ENCODE peak calls at places on chromosome 9, in eight cellular contexts. L, C, N, K, A, F, E and J are unnamed samples.

GRCh38 chr9:6761306-6761705 is 3.5 kb downstream of the KDM4C start:
- DNase-seq in L (no peak), C (no peak), N (peak; percentile 16), K (no peak), A (no peak), F (no peak), E (no peak), J (no peak)

GRCh38 chr9:81522721-81523551 is 166.4 kb downstream of the TLE1 start:
- DNase-seq in L (no peak), C (peak; percentile 78), N (peak; percentile 56), K (no peak), A (peak; percentile 81), F (peak; percentile 68), E (no peak), J (peak; percentile 32)

GRCh38 chr9:108511200-108511756 is 344.5 kb downstream of the ACTL7B start:
- DNase-seq in L (no peak), C (peak; percentile 89), N (no peak), K (no peak), A (peak; percentile 79), F (no peak), E (no peak), J (no peak)

GRCh38 chr9:32828861-32829260 is 45.5 kb downstream of the TMEM215 start:
- DNase-seq in L (no peak), C (no peak), N (no peak), K (no peak), A (no peak), F (no peak), E (no peak), J (no peak)

GRCh38 chr9:82124090-82124489 is 135.5 kb downstream of the SPATA31D1 start:
- DNase-seq in L (no peak), C (peak; percentile 81), N (no peak), K (no peak), A (peak; percentile 50), F (no peak), E (no peak), J (no peak)

GRCh38 chr9:133122167-133122550 is 1.1 kb upstream of the RALGDS start:
- DNase-seq in L (no peak), C (no peak), N (no peak), K (no peak), A (no peak), F (no peak), E (no peak), J (no peak)

GRCh38 chr9:126429190-126429589 is 102.6 kb downstream of the MVB12B start:
- DNase-seq in L (no peak), C (no peak), N (no peak), K (no peak), A (no peak), F (no peak), E (peak; percentile 10), J (no peak)

GRCh38 chr9:121133104-121133816 is 58.5 kb downstream of the CNTRL start:
- DNase-seq in L (no peak), C (no peak), N (peak; percentile 82), K (peak; percentile 65), A (no peak), F (peak; percentile 4), E (no peak), J (no peak)

GRCh38 chr9:124652203-124652992 is 118.7 kb downstream of the NR6A1 start:
- DNase-seq in L (no peak), C (peak; percentile 96), N (peak; percentile 19), K (peak; percentile 71), A (peak; percentile 68), F (peak; percentile 75), E (no peak), J (no peak)

GRCh38 chr9:127664678-127665507 is 41.9 kb upstream of the CFAP157 start:
- DNase-seq in L (no peak), C (peak; percentile 79), N (no peak), K (no peak), A (peak; percentile 3), F (no peak), E (no peak), J (no peak)

GRCh38 chr9:97703437-97704326 is 6.5 kb upstream of the XPA start:
- DNase-seq in L (peak; percentile 51), C (peak; percentile 94), N (peak; percentile 50), K (no peak), A (peak; percentile 87), F (peak; percentile 70), E (no peak), J (no peak)

GRCh38 chr9:101242651-101243050 is 142.2 kb downstream of the BAAT start:
- DNase-seq in L (no peak), C (no peak), N (no peak), K (no peak), A (no peak), F (no peak), E (no peak), J (no peak)

GRCh38 chr9:69678843-69679538 is 6.8 kb upstream of the APBA1 start:
- DNase-seq in L (no peak), C (no peak), N (no peak), K (no peak), A (no peak), F (no peak), E (no peak), J (peak; percentile 58)

GRCh38 chr9:21778300-21778699 is 24.1 kb upstream of the MTAP start:
- DNase-seq in L (no peak), C (peak; percentile 74), N (no peak), K (no peak), A (peak; percentile 75), F (no peak), E (no peak), J (no peak)

GRCh38 chr9:124800306-124801259 is 23.6 kb downstream of the OLFML2A start:
- DNase-seq in L (no peak), C (no peak), N (peak; percentile 46), K (no peak), A (peak; percentile 84), F (no peak), E (no peak), J (peak; percentile 2)

DNA sequence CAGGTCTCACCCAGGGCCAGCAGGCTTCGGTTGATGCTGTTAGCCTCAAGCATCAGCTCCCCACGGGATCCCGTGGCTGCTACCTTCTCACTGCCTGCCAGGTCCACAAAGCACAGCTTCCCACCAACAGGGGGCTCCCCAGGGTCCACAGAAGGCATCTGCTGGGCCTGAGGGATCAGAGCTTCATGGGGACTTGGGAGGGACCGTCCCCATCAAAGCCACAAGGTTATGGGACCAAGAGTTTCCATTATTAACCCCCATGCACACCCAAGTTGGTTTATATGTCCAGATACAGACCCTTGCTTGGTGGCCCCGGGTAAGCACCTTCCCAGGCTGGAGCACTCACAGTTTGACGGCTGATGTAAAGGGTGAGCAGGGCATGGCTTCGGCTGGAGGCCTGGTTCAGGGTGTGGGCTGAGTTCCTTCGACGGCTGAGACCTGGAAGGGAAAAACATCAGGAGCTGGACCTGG is 3.0 kb downstream of the KIF12 start:
- DNase-seq in L (no peak), C (no peak), N (no peak), K (no peak), A (no peak), F (no peak), E (no peak), J (no peak)
- TF ChIP-seq CTCF in L (peak; percentile 9), C (no peak), N (no peak), K (no peak), A (peak; percentile 9), F (no peak), E (peak; percentile 49), J (no peak)

GRCh38 chr9:75591972-75592371 is 298.5 kb upstream of the PCSK5 start:
- DNase-seq in L (no peak), C (no peak), N (no peak), K (no peak), A (no peak), F (no peak), E (no peak), J (no peak)

GRCh38 chr9:75593920-75594319 is 296.6 kb upstream of the PCSK5 start:
- DNase-seq in L (no peak), C (no peak), N (no peak), K (no peak), A (no peak), F (no peak), E (no peak), J (no peak)

GRCh38 chr9:75582870-75583269 is 307.6 kb upstream of the PCSK5 start:
- DNase-seq in L (no peak), C (no peak), N (no peak), K (no peak), A (no peak), F (no peak), E (no peak), J (no peak)

GRCh38 chr9:75589497-75589896 is 301.0 kb upstream of the PCSK5 start:
- DNase-seq in L (no peak), C (no peak), N (no peak), K (no peak), A (no peak), F (no peak), E (no peak), J (no peak)

DNA sequence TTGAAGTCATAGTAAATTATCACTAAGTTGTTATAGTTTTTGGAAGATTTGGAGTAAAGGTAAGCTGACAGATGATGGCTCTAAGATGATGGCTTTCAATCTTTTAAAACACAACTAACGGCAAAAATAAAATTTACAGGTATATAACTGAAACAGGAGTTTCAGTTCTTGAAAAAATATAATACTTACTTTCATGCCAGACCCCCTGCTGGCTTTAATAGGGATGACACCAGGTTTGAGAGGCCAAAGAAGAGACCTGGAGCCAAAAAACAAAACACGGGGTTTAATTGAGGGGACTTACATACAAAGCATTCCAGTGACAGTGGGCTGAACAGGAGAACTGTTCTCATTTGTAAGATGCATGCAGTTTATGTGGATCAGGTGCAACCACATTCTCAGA is 301.7 kb upstream of the PCSK5 start:
- DNase-seq in L (no peak), C (no peak), N (no peak), K (no peak), A (no peak), F (peak; percentile 2), E (no peak), J (no peak)
- TF ChIP-seq CTCF in L (no peak), C (no peak), N (no peak), K (peak; percentile 27), A (peak; percentile 16), F (no peak), E (peak; percentile 59), J (peak; percentile 15)

GRCh38 chr9:90916147-90916734 is 114.6 kb downstream of the SYK start:
- DNase-seq in L (no peak), C (peak; percentile 16), N (no peak), K (no peak), A (no peak), F (no peak), E (no peak), J (no peak)
- TF ChIP-seq CTCF in L (no peak), C (no peak), N (no peak), K (no peak), A (no peak), F (no peak), E (no peak), J (no peak)

GRCh38 chr9:115689331-115689730 is 464.3 kb upstream of the PAPPA start:
- DNase-seq in L (no peak), C (no peak), N (no peak), K (no peak), A (no peak), F (no peak), E (no peak), J (no peak)

GRCh38 chr9:115691097-115691496 is 462.5 kb upstream of the PAPPA start:
- DNase-seq in L (no peak), C (peak; percentile 99), N (no peak), K (no peak), A (peak; percentile 94), F (peak; percentile 83), E (no peak), J (no peak)

GRCh38 chr9:115694991-115695390 is 458.6 kb upstream of the PAPPA start:
- DNase-seq in L (no peak), C (peak; percentile 57), N (no peak), K (no peak), A (peak; percentile 30), F (no peak), E (no peak), J (no peak)

GRCh38 chr9:115691686-115692085 is 461.9 kb upstream of the PAPPA start:
- DNase-seq in L (no peak), C (peak; percentile 83), N (no peak), K (no peak), A (peak; percentile 74), F (no peak), E (no peak), J (no peak)

GRCh38 chr9:115694014-115694413 is 459.6 kb upstream of the PAPPA start:
- DNase-seq in L (no peak), C (peak; percentile 98), N (peak; percentile 22), K (no peak), A (peak; percentile 96), F (peak; percentile 93), E (no peak), J (no peak)
- TF ChIP-seq CTCF in L (no peak), C (peak; percentile 46), N (peak; percentile 24), K (peak; percentile 39), A (peak; percentile 41), F (peak; percentile 78), E (peak; percentile 48), J (peak; percentile 67)